ENCODE peak calls at places on chromosomes 2 and 18, in nine cellular contexts. Y is A549, Z is HepG2, F is HCT116, D is endothelial cell of umbilical vein, E is K562, J is SK-N-SH, K is GM12878, G is H1. R is an unnamed sample.

GRCh38 chr2:54809814-54810213 is 86.4 kb downstream of the EML6 start:
- DNase-seq in Y (peak; percentile 7), Z (peak; percentile 16), F (peak; percentile 4), E (no peak), K (no peak), D (no peak), G (no peak), J (no peak), R (no peak)

GRCh38 chr2:218448934-218449333 is 30.0 kb downstream of the VIL1 start:
- DNase-seq in G (no peak), K (no peak), J (no peak), Y (peak; percentile 44), F (no peak), E (peak; percentile 43), D (peak; percentile 56), Z (peak; percentile 86), R (no peak)

GRCh38 chr2:37895135-37895534 is 30.0 kb upstream of the RMDN2 start:
- DNase-seq in D (no peak), F (no peak), J (no peak), Y (no peak), G (no peak), Z (no peak), K (no peak), E (no peak), R (peak; percentile 39)

GRCh38 chr2:167783266-167784070 is 463.9 kb downstream of the STK39 start:
- DNase-seq in D (no peak), Z (no peak), F (no peak), G (no peak), Y (no peak), J (peak; percentile 20), E (no peak), K (no peak), R (no peak)

GRCh38 chr2:162750033-162750432 is 88.5 kb downstream of the KCNH7 start:
- DNase-seq in F (no peak), K (no peak), J (no peak), D (no peak), Y (no peak), G (no peak), E (no peak), Z (peak; percentile 38), R (no peak)

GRCh38 chr2:71463342-71463654 is 9.9 kb downstream of the DYSF start:
- DNase-seq in Y (no peak), Z (no peak), F (no peak), K (no peak), D (no peak), E (no peak), J (no peak), G (no peak), R (no peak)

GRCh38 chr2:95158891-95159619 is 593 bp downstream of the ZNF514 start:
- DNase-seq in G (no peak), E (peak; percentile 83), Z (peak; percentile 13), J (peak; percentile 84), D (peak; percentile 49), K (no peak), F (no peak), Y (peak; percentile 27), R (peak; percentile 62)

GRCh38 chr2:30710461-30710860 is 96.8 kb downstream of the CAPN13 start:
- DNase-seq in E (no peak), G (no peak), Y (no peak), Z (no peak), K (no peak), J (no peak), D (no peak), F (no peak), R (no peak)

GRCh38 chr18:76453057-76453561 is 41.9 kb downstream of the ZNF516 start:
- DNase-seq in D (no peak), F (no peak), Z (no peak), Y (no peak), G (no peak), E (no peak), J (no peak), K (no peak), R (no peak)

GRCh38 chr2:223203971-223204370 is 152.0 kb downstream of the KCNE4 start:
- DNase-seq in Y (no peak), G (no peak), J (no peak), Z (no peak), K (no peak), D (no peak), E (no peak), F (no peak), R (no peak)

GRCh38 chr2:65064728-65065552 is 8.7 kb downstream of the CEP68 start:
- DNase-seq in E (peak; percentile 51), F (no peak), Y (peak; percentile 52), D (peak; percentile 93), G (no peak), J (no peak), Z (peak; percentile 36), K (peak; percentile 86), R (peak; percentile 99)

GRCh38 chr2:113877651-113878594 is 12.0 kb upstream of the ACTR3 start:
- DNase-seq in G (no peak), D (peak; percentile 36), Z (peak; percentile 76), E (peak; percentile 46), K (no peak), Y (no peak), F (peak; percentile 85), J (peak; percentile 19), R (no peak)

GRCh38 chr2:38261569-38262513 is 115.2 kb downstream of the ATL2 start:
- DNase-seq in Z (no peak), D (no peak), E (no peak), K (peak; percentile 68), J (no peak), G (no peak), F (no peak), Y (no peak), R (no peak)

GRCh38 chr2:176178271-176178806 is 10.1 kb upstream of the HOXD1 start:
- DNase-seq in Z (no peak), G (no peak), E (no peak), Y (no peak), F (no peak), D (no peak), K (no peak), J (no peak), R (peak; percentile 80)

GRCh38 chr2:9108210-9108967 is 98.2 kb upstream of the ASAP2 start:
- DNase-seq in Y (no peak), K (no peak), D (no peak), E (no peak), J (no peak), F (no peak), G (no peak), Z (no peak), R (no peak)

GRCh38 chr2:198615972-198616371 is 811.6 kb downstream of the PLCL1 start:
- DNase-seq in K (no peak), J (no peak), Y (no peak), D (no peak), F (no peak), Z (no peak), G (no peak), E (no peak), R (no peak)

GRCh38 chr2:226017534-226017933 is 618.0 kb downstream of the NYAP2 start:
- DNase-seq in D (no peak), E (no peak), F (no peak), Y (no peak), G (no peak), Z (no peak), K (no peak), J (no peak), R (no peak)

GRCh38 chr2:86068098-86069047 is 37.3 kb downstream of the POLR1A start:
- DNase-seq in J (no peak), F (no peak), K (no peak), D (no peak), E (no peak), G (no peak), Z (no peak), Y (no peak), R (no peak)

GRCh38 chr2:205768341-205768740 is 86.0 kb downstream of the NRP2 start:
- DNase-seq in J (no peak), G (no peak), F (no peak), E (no peak), K (no peak), Y (no peak), D (no peak), Z (no peak), R (no peak)

GRCh38 chr2:205769879-205770278 is 87.6 kb downstream of the NRP2 start:
- DNase-seq in D (no peak), F (no peak), K (no peak), G (no peak), J (no peak), Z (no peak), Y (no peak), E (no peak), R (no peak)

GRCh38 chr2:205770557-205770956 is 88.3 kb downstream of the NRP2 start:
- DNase-seq in Y (no peak), J (no peak), D (no peak), K (no peak), G (no peak), Z (no peak), F (no peak), E (no peak), R (no peak)

GRCh38 chr2:205768815-205769493 is 86.7 kb downstream of the NRP2 start:
- DNase-seq in D (peak; percentile 41), F (no peak), G (no peak), K (no peak), E (no peak), Z (no peak), J (no peak), Y (no peak), R (no peak)

GRCh38 chr2:205769494-205769848 is 87.2 kb downstream of the NRP2 start:
- DNase-seq in F (no peak), E (no peak), Y (no peak), Z (no peak), G (no peak), J (no peak), D (peak; percentile 94), K (no peak), R (no peak)
- TF ChIP-seq MAX in F (no peak), E (no peak), Y (no peak), Z (no peak), G (no peak), J (peak; percentile 15), D (no peak), K (no peak), R (no peak)

DNA sequence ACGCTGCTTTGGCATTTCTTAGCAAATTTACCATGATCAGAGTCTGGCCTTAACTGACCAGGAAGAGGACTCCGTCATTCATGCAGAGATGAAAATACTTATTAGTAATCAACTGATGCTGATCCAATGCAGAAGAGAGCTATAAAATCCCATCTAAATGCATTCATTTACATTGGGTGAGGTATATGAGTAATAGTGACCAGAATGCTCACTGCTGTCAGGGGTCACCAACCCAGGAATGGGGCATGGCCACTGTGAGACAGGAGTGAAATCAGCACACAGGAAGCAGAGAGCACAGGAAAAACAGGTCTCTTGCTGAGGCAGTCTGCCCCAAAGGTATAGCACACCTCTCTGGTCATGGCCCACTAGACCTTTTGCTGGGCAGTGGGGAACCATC is 68.1 kb upstream of the TMEM247 start:
- DNase-seq in E (no peak), Z (no peak), F (no peak), D (no peak), J (no peak), G (no peak), Y (no peak), K (no peak), R (no peak)
- H3K4me3 ChIP-seq in E (no peak overlapping the region), Z (no peak overlapping the region), F (no peak overlapping the region), D (no peak overlapping the region), J (no peak overlapping the region), G (no peak overlapping the region), Y (no peak overlapping the region), K (no peak overlapping the region), R (no peak overlapping the region)

GRCh38 chr18:24173997-24174396 is 35.1 kb downstream of the CABYR start:
- DNase-seq in Z (no peak), K (no peak), E (no peak), J (no peak), G (no peak), D (no peak), F (no peak), Y (no peak), R (no peak)
- TF ChIP-seq MAX in Z (no peak), K (no peak), E (no peak), J (no peak), G (no peak), D (no peak), F (no peak), Y (no peak), R (no peak)

GRCh38 chr18:41681138-41681881 is 273.7 kb upstream of the PIK3C3 start:
- DNase-seq in K (no peak), Z (no peak), E (no peak), J (no peak), Y (no peak), G (no peak), D (peak; percentile 45), F (no peak), R (no peak)
- H3K4me3 ChIP-seq in K (no peak overlapping the region), Z (no peak overlapping the region), E (no peak overlapping the region), J (no peak overlapping the region), Y (no peak overlapping the region), G (no peak overlapping the region), D (no peak overlapping the region), F (no peak overlapping the region), R (no peak overlapping the region)